ENCODE peak calls at places on chromosome 16, in seven cellular contexts. One of them, this sample, is unnamed.

GRCh38 chr16:28218109-28218508 is 6.3 kb upstream of the XPO6 start:
- DNase-seq in neural progenitor cell: peak
- DNase-seq in left lung: no peak
- DNase-seq in tibial nerve: no peak
- DNase-seq in AG09309: peak
- DNase-seq in AG09319: no peak
- DNase-seq in astrocyte of the spinal cord: peak
- DNase-seq in this sample: no peak

GRCh38 chr16:3087836-3088235 is 11.3 kb downstream of the ZSCAN10 start:
- DNase-seq in tibial nerve: no peak
- DNase-seq in left lung: no peak
- DNase-seq in astrocyte of the spinal cord: no peak
- DNase-seq in AG09309: no peak
- DNase-seq in neural progenitor cell: no peak
- DNase-seq in AG09319: no peak
- DNase-seq in this sample: no peak

GRCh38 chr16:19481291-19481690 is 40.6 kb downstream of the GDE1 start:
- DNase-seq in tibial nerve: no peak
- DNase-seq in astrocyte of the spinal cord: no peak
- DNase-seq in AG09319: no peak
- DNase-seq in AG09309: no peak
- DNase-seq in left lung: no peak
- DNase-seq in neural progenitor cell: no peak
- DNase-seq in this sample: no peak

GRCh38 chr16:66660422-66661209 is 35.9 kb downstream of the CMTM4 start:
- DNase-seq in tibial nerve: peak
- DNase-seq in astrocyte of the spinal cord: peak
- DNase-seq in left lung: peak
- DNase-seq in neural progenitor cell: peak
- DNase-seq in AG09309: peak
- DNase-seq in AG09319: peak
- DNase-seq in this sample: no peak

GRCh38 chr16:9115277-9115676 is 23.8 kb downstream of the HAPSTR1 start:
- DNase-seq in AG09309: no peak
- DNase-seq in AG09319: no peak
- DNase-seq in neural progenitor cell: no peak
- DNase-seq in tibial nerve: no peak
- DNase-seq in left lung: no peak
- DNase-seq in astrocyte of the spinal cord: peak
- DNase-seq in this sample: no peak

GRCh38 chr16:89142474-89143197 is 28.9 kb upstream of the CDH15 start:
- DNase-seq in AG09309: no peak
- DNase-seq in left lung: no peak
- DNase-seq in neural progenitor cell: no peak
- DNase-seq in astrocyte of the spinal cord: no peak
- DNase-seq in tibial nerve: no peak
- DNase-seq in AG09319: no peak
- DNase-seq in this sample: no peak

GRCh38 chr16:84714028-84714427 is 14.2 kb downstream of the USP10 start:
- DNase-seq in neural progenitor cell: no peak
- DNase-seq in AG09319: no peak
- DNase-seq in AG09309: no peak
- DNase-seq in tibial nerve: no peak
- DNase-seq in astrocyte of the spinal cord: no peak
- DNase-seq in left lung: no peak
- DNase-seq in this sample: no peak

GRCh38 chr16:89924298-89924924 is 1.3 kb downstream of the TUBB3 start:
- DNase-seq in neural progenitor cell: peak
- DNase-seq in AG09319: no peak
- DNase-seq in left lung: peak
- DNase-seq in tibial nerve: no peak
- DNase-seq in AG09309: no peak
- DNase-seq in astrocyte of the spinal cord: peak
- DNase-seq in this sample: no peak

GRCh38 chr16:24035127-24035842 is 199.5 kb downstream of the PRKCB start:
- DNase-seq in left lung: no peak
- DNase-seq in tibial nerve: no peak
- DNase-seq in neural progenitor cell: peak
- DNase-seq in AG09319: no peak
- DNase-seq in AG09309: no peak
- DNase-seq in astrocyte of the spinal cord: no peak
- DNase-seq in this sample: no peak

GRCh38 chr16:9033125-9033830 is 58.2 kb upstream of the HAPSTR1 start:
- DNase-seq in AG09319: no peak
- DNase-seq in neural progenitor cell: peak
- DNase-seq in astrocyte of the spinal cord: peak
- DNase-seq in left lung: no peak
- DNase-seq in tibial nerve: peak
- DNase-seq in AG09309: no peak
- DNase-seq in this sample: no peak

GRCh38 chr16:4697867-4698291 is 4.5 kb downstream of the NUDT16L1 start:
- DNase-seq in AG09319: no peak
- DNase-seq in left lung: peak
- DNase-seq in tibial nerve: no peak
- DNase-seq in astrocyte of the spinal cord: no peak
- DNase-seq in neural progenitor cell: no peak
- DNase-seq in AG09309: no peak
- DNase-seq in this sample: peak

GRCh38 chr16:49504023-49504364 is 130.4 kb downstream of the C16orf78 start:
- DNase-seq in AG09319: no peak
- DNase-seq in neural progenitor cell: no peak
- DNase-seq in left lung: no peak
- DNase-seq in tibial nerve: no peak
- DNase-seq in AG09309: no peak
- DNase-seq in astrocyte of the spinal cord: no peak
- DNase-seq in this sample: no peak

GRCh38 chr16:85856054-85856453 is 42.9 kb upstream of the IRF8 start:
- DNase-seq in AG09319: no peak
- DNase-seq in left lung: no peak
- DNase-seq in tibial nerve: no peak
- DNase-seq in AG09309: no peak
- DNase-seq in neural progenitor cell: no peak
- DNase-seq in astrocyte of the spinal cord: no peak
- DNase-seq in this sample: no peak

GRCh38 chr16:78230832-78231231 is 131.4 kb downstream of the WWOX start:
- DNase-seq in astrocyte of the spinal cord: peak
- DNase-seq in tibial nerve: no peak
- DNase-seq in left lung: no peak
- DNase-seq in AG09319: no peak
- DNase-seq in neural progenitor cell: no peak
- DNase-seq in AG09309: no peak
- DNase-seq in this sample: no peak

GRCh38 chr16:73179671-73180370 is 131.9 kb upstream of the ZFHX3 start:
- DNase-seq in AG09309: no peak
- DNase-seq in left lung: no peak
- DNase-seq in astrocyte of the spinal cord: no peak
- DNase-seq in tibial nerve: no peak
- DNase-seq in neural progenitor cell: no peak
- DNase-seq in AG09319: no peak
- DNase-seq in this sample: no peak

GRCh38 chr16:2842340-2843000 is 12.4 kb downstream of the ZG16B start:
- DNase-seq in astrocyte of the spinal cord: peak
- DNase-seq in neural progenitor cell: peak
- DNase-seq in AG09309: no peak
- DNase-seq in AG09319: no peak
- DNase-seq in left lung: peak
- DNase-seq in tibial nerve: no peak
- DNase-seq in this sample: peak

GRCh38 chr16:17836868-17837602 is 366.3 kb upstream of the XYLT1 start:
- DNase-seq in tibial nerve: no peak
- DNase-seq in left lung: no peak
- DNase-seq in astrocyte of the spinal cord: peak
- DNase-seq in AG09309: peak
- DNase-seq in neural progenitor cell: peak
- DNase-seq in AG09319: peak
- DNase-seq in this sample: no peak

DNA sequence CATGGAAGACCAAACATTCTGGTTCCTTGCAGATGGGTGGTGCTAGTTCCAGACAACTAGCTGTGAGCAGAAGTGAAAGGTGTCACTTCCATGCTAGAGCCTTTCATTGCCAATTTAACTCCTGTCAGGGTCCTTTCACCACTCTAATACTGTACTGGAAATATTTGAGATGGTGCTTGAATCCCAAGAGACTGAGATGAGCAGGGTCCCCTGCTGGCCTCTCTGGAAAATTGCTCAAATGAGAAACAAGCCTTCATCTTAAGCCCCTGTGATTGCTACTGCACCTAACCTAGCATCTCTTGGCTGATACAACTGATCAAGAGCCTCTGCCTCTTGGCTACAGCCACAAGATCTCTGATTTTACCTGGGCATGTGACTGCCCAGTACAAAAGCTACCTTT is 7.4 kb upstream of the VAC14 start:
- DNase-seq in tibial nerve: no peak
- DNase-seq in AG09319: no peak
- DNase-seq in left lung: no peak
- DNase-seq in astrocyte of the spinal cord: no peak
- DNase-seq in neural progenitor cell: no peak
- DNase-seq in AG09309: no peak
- DNase-seq in this sample: no peak
- TF ChIP-seq CTCF in tibial nerve: no peak
- TF ChIP-seq CTCF in AG09319: no peak
- TF ChIP-seq CTCF in left lung: no peak
- TF ChIP-seq CTCF in astrocyte of the spinal cord: peak
- TF ChIP-seq CTCF in neural progenitor cell: peak
- TF ChIP-seq CTCF in AG09309: no peak
- TF ChIP-seq CTCF in this sample: peak

GRCh38 chr16:30378236-30379164 is 3.9 kb downstream of the SEPTIN1 start:
- DNase-seq in tibial nerve: peak
- DNase-seq in left lung: peak
- DNase-seq in AG09319: peak
- DNase-seq in astrocyte of the spinal cord: peak
- DNase-seq in neural progenitor cell: peak
- DNase-seq in AG09309: peak
- DNase-seq in this sample: peak
- TF ChIP-seq CTCF in tibial nerve: no peak
- TF ChIP-seq CTCF in left lung: no peak
- TF ChIP-seq CTCF in AG09319: peak
- TF ChIP-seq CTCF in astrocyte of the spinal cord: peak
- TF ChIP-seq CTCF in neural progenitor cell: peak
- TF ChIP-seq CTCF in AG09309: peak
- TF ChIP-seq CTCF in this sample: peak

GRCh38 chr16:11404608-11405007 is 59.3 kb downstream of the RMI2 start:
- DNase-seq in AG09309: no peak
- DNase-seq in left lung: no peak
- DNase-seq in neural progenitor cell: no peak
- DNase-seq in tibial nerve: no peak
- DNase-seq in AG09319: no peak
- DNase-seq in astrocyte of the spinal cord: no peak
- DNase-seq in this sample: no peak
- TF ChIP-seq CTCF in AG09309: no peak
- TF ChIP-seq CTCF in left lung: no peak
- TF ChIP-seq CTCF in neural progenitor cell: no peak
- TF ChIP-seq CTCF in tibial nerve: no peak
- TF ChIP-seq CTCF in AG09319: no peak
- TF ChIP-seq CTCF in astrocyte of the spinal cord: no peak
- TF ChIP-seq CTCF in this sample: no peak

DNA sequence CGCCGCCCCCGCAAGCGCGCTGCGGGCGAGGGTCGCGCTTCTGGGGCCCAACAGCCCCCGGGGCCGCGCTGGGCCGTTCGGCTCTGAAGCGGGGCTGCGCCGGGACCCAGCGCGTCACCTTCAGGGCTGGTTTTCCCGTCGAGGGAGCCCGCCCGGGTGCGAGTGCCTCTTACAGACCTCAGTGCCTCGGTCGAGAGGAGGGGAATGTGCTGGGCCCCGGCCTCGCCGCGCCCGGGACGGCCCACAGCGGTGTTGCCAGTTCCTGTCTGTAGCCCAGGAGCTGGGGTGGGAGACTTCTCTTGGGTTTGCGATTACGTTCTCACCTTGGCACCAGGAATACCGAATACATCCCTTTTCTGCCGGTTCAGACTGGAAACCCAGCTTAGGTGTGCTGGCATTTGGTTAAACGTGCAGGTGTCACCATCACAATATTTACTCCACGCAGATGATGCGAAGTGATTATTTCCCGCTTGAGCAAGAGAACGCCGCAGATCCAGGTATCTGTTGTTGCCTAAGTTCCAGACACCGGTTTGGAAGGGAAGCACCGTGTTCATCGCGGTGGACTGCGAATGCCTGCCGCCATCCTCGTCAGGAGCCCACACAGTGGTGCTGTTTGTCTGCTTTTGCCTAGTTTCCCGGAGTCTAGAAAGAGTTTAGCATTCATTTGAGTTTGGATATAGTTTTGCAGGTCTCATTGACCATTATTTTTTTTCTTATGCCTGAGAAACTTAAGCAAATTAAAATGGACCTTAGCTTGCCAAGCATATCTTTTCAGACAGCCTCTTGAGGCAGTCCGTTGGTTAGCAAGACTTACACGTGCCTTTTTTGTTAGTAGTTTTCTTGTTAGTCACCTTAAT is 915 bp downstream of the MAP1LC3B start:
- DNase-seq in AG09309: no peak
- DNase-seq in tibial nerve: no peak
- DNase-seq in left lung: peak
- DNase-seq in AG09319: no peak
- DNase-seq in astrocyte of the spinal cord: peak
- DNase-seq in neural progenitor cell: peak
- DNase-seq in this sample: no peak
- TF ChIP-seq CTCF in AG09309: peak
- TF ChIP-seq CTCF in tibial nerve: no peak
- TF ChIP-seq CTCF in left lung: no peak
- TF ChIP-seq CTCF in AG09319: peak
- TF ChIP-seq CTCF in astrocyte of the spinal cord: peak
- TF ChIP-seq CTCF in neural progenitor cell: peak
- TF ChIP-seq CTCF in this sample: peak

This sample was measured in type B pancreatic cell.